ENCODE peak calls at places on chromosomes 12 and 14, in six cellular contexts. Y is GM12891, J is K562, V is GM12878, A is H1, S is HepG2. L is an unnamed sample.

GRCh38 chr12:131209082-131210070 is 255.7 kb downstream of the ADGRD1 start:
- DNase-seq in Y (no peak), J (no peak), V (no peak), A (no peak), S (no peak), L (no peak)

GRCh38 chr12:31318870-31319269 is 7.1 kb downstream of the SINHCAF start:
- DNase-seq in Y (no peak), J (no peak), V (no peak), A (no peak), S (no peak), L (no peak)

GRCh38 chr14:61042220-61042619 is 61.2 kb downstream of the SLC38A6 start:
- DNase-seq in Y (no peak), J (no peak), V (no peak), A (no peak), S (peak; percentile 83), L (no peak)

GRCh38 chr12:50825372-50825838 is 17.3 kb upstream of the TMPRSS12 start:
- DNase-seq in Y (no peak), J (peak; percentile 27), V (no peak), A (no peak), S (peak; percentile 62), L (no peak)

GRCh38 chr14:100108840-100109593 is 43.8 kb downstream of the EVL start:
- DNase-seq in Y (no peak), J (no peak), V (no peak), A (no peak), S (no peak), L (no peak)

GRCh38 chr12:119911147-119911546 is 34.0 kb upstream of the CIT start:
- DNase-seq in Y (no peak), J (no peak), V (no peak), A (no peak), S (no peak), L (no peak)

GRCh38 chr14:60163741-60164140 is 1.5 kb downstream of the DHRS7 start:
- DNase-seq in Y (no peak), J (no peak), V (no peak), A (no peak), S (no peak), L (no peak)

GRCh38 chr12:26274441-26275312 is 79.3 kb downstream of the SSPN start:
- DNase-seq in Y (peak; percentile 30), J (peak; percentile 70), V (peak; percentile 94), A (peak; percentile 17), S (peak; percentile 96), L (peak; percentile 27)

GRCh38 chr12:120538281-120539156 is 4.4 kb downstream of the RNF10 start:
- DNase-seq in Y (no peak), J (no peak), V (no peak), A (no peak), S (peak; percentile 73), L (no peak)

GRCh38 chr12:102172436-102172835 is 25.2 kb downstream of the PMCH start:
- DNase-seq in Y (no peak), J (no peak), V (no peak), A (no peak), S (no peak), L (no peak)

GRCh38 chr12:53061404-53062010 is 11.6 kb downstream of the TNS2 start:
- DNase-seq in Y (no peak), J (peak; percentile 64), V (no peak), A (no peak), S (peak; percentile 92), L (no peak)

GRCh38 chr12:124715121-124715990 is 147.9 kb upstream of the NCOR2 start:
- DNase-seq in Y (no peak), J (peak; percentile 38), V (no peak), A (no peak), S (no peak), L (no peak)

GRCh38 chr14:75711134-75711795 is 50.2 kb downstream of the TTLL5 start:
- DNase-seq in Y (peak; percentile 14), J (peak; percentile 35), V (no peak), A (no peak), S (peak; percentile 47), L (no peak)

GRCh38 chr12:70982991-70983390 is 62.5 kb upstream of the PTPRR start:
- DNase-seq in Y (no peak), J (no peak), V (no peak), A (no peak), S (no peak), L (no peak)

GRCh38 chr12:89040146-89040964 is 311.9 kb downstream of the DUSP6 start:
- DNase-seq in Y (peak; percentile 17), J (no peak), V (no peak), A (no peak), S (no peak), L (peak; percentile 11)

GRCh38 chr12:4145990-4146859 is 127.3 kb upstream of the CCND2 start:
- DNase-seq in Y (no peak), J (no peak), V (peak; percentile 87), A (no peak), S (no peak), L (no peak)

GRCh38 chr12:31890295-31891285 is 68.6 kb upstream of the RESF1 start:
- DNase-seq in Y (no peak), J (no peak), V (no peak), A (no peak), S (no peak), L (no peak)

GRCh38 chr14:76922599-76922998 is 96.4 kb downstream of the LRRC74A start:
- DNase-seq in Y (no peak), J (no peak), V (no peak), A (no peak), S (no peak), L (no peak)

GRCh38 chr12:68100241-68100640 is 59.3 kb downstream of the IFNG start:
- DNase-seq in Y (no peak), J (no peak), V (no peak), A (no peak), S (no peak), L (no peak)

GRCh38 chr12:68094195-68094594 is 65.3 kb downstream of the IFNG start:
- DNase-seq in Y (no peak), J (no peak), V (no peak), A (no peak), S (no peak), L (no peak)

GRCh38 chr12:68098939-68099338 is 60.6 kb downstream of the IFNG start:
- DNase-seq in Y (no peak), J (no peak), V (no peak), A (no peak), S (no peak), L (no peak)

GRCh38 chr12:68094645-68095395 is 64.7 kb downstream of the IFNG start:
- DNase-seq in Y (no peak), J (no peak), V (no peak), A (no peak), S (no peak), L (no peak)

GRCh38 chr12:68097386-68097785 is 62.2 kb downstream of the IFNG start:
- DNase-seq in Y (no peak), J (no peak), V (no peak), A (no peak), S (no peak), L (no peak)
- TF ChIP-seq TAF1 in Y (no peak), J (no peak), V (no peak), A (no peak), S (no peak), L (no peak)

GRCh38 chr12:123634142-123634561 is 523 bp downstream of the GTF2H3 start:
- DNase-seq in Y (no peak), J (no peak), V (no peak), A (no peak), S (no peak), L (no peak)

DNA sequence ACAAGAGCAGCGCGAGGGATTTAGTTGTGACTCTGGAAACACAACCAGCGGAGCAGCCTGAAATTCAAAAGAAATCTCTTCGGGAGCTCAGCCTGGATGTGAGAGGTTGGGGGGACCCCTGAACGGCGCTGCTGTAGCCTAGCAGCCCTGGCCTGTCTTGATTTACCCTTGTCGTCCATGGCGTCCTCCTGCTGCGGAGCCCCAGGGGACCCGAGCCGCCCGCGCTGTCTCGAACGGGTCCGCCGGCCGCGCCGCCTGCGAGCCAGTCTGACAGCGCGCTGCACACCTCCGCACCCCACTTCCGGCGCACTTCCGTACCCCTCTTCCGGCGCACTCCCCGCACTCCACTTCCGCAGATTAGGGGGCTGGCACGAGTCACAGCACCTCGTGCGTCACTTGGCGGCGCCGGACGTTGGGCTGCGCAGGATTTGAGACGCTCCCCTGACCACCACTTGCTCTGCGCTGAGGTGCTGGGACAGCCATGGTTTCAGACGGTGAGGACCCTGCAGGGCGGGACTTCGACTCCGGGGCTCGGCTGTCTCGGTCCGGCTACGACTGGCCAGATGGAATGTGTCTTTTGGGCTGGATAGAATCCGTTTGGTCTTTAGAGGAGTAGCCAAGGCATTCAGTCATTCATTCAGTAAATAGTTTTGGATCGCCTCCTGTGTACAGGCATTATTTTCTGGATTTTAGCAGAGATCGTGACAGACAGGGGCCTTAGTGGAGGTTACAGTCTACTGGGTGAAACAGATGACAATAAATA is at the start of the genes EIF2B1 and GTF2H3:
- DNase-seq in Y (peak; percentile 97), J (peak; percentile 92), V (peak; percentile 92), A (peak; percentile 93), S (peak; percentile 96), L (peak; percentile 97)
- TF ChIP-seq POLR2A in Y (peak; percentile 99), J (peak; percentile 99), V (peak; percentile 98), A (peak; percentile 99), S (peak; percentile 98), L (peak; percentile 99)

GRCh38 chr12:109113661-109114321 is 2.6 kb upstream of the ACACB start:
- DNase-seq in Y (no peak), J (no peak), V (no peak), A (no peak), S (peak; percentile 5), L (no peak)

GRCh38 chr12:109116611-109116949 is 193 bp downstream of the ACACB start:
- DNase-seq in Y (no peak), J (no peak), V (no peak), A (no peak), S (no peak), L (no peak)

GRCh38 chr12:109115404-109115757 is 1.0 kb upstream of the ACACB start:
- DNase-seq in Y (no peak), J (no peak), V (no peak), A (no peak), S (peak; percentile 28), L (no peak)

GRCh38 chr12:109114644-109115043 is 1.7 kb upstream of the ACACB start:
- DNase-seq in Y (no peak), J (no peak), V (no peak), A (no peak), S (no peak), L (no peak)

GRCh38 chr12:109115758-109116610 is at the start of gene ACACB:
- DNase-seq in Y (no peak), J (no peak), V (no peak), A (no peak), S (peak; percentile 94), L (no peak)
- TF ChIP-seq POLR2AphosphoS5 in Y (no peak), J (no peak), V (no peak), A (no peak), S (peak; percentile 89), L (no peak)

GRCh38 chr12:102879-103168 is 36.3 kb downstream of the IQSEC3 start:
- DNase-seq in Y (no peak), J (no peak), V (no peak), A (no peak), S (no peak), L (no peak)

GRCh38 chr12:101969-102878 is 35.7 kb downstream of the IQSEC3 start:
- DNase-seq in Y (no peak), J (peak; percentile 78), V (no peak), A (no peak), S (no peak), L (no peak)

GRCh38 chr12:103169-103981 is 36.8 kb downstream of the IQSEC3 start:
- DNase-seq in Y (no peak), J (peak; percentile 82), V (no peak), A (peak; percentile 61), S (no peak), L (no peak)

GRCh38 chr12:98997-99396 is 32.4 kb downstream of the IQSEC3 start:
- DNase-seq in Y (no peak), J (peak; percentile 18), V (no peak), A (no peak), S (no peak), L (no peak)

GRCh38 chr12:99605-100004 is 33.0 kb downstream of the IQSEC3 start:
- DNase-seq in Y (no peak), J (no peak), V (no peak), A (no peak), S (no peak), L (no peak)
- TF ChIP-seq TAF1 in Y (no peak), J (no peak), V (no peak), A (no peak), S (no peak), L (no peak)

L was measured in GM12892.